ENCODE peak calls at places on chromosomes 5 and 9, in five cellular contexts. One of them, this sample, is unnamed.

GRCh38 chr5:171428168-171428658 is 8.8 kb downstream of the FGF18 start:
- DNase-seq in AG09309: no peak
- DNase-seq in epithelial cell of esophagus: no peak
- DNase-seq in uterus: no peak
- DNase-seq in Calu3: no peak
- DNase-seq in this sample: no peak

GRCh38 chr5:168723037-168723436 is 143.9 kb upstream of the PANK3 start:
- DNase-seq in uterus: no peak
- DNase-seq in epithelial cell of esophagus: no peak
- DNase-seq in Calu3: no peak
- DNase-seq in AG09309: no peak
- DNase-seq in this sample: no peak

GRCh38 chr9:129678844-129679243 is 13.4 kb downstream of the PRRX2 start:
- DNase-seq in epithelial cell of esophagus: no peak
- DNase-seq in uterus: no peak
- DNase-seq in Calu3: no peak
- DNase-seq in AG09309: no peak
- DNase-seq in this sample: no peak

GRCh38 chr5:179142434-179143198 is 82.4 kb downstream of the ZNF354C start:
- DNase-seq in AG09309: peak; percentile 16
- DNase-seq in epithelial cell of esophagus: peak; percentile 8
- DNase-seq in Calu3: no peak
- DNase-seq in uterus: no peak
- DNase-seq in this sample: peak; percentile 6

GRCh38 chr5:143214890-143215289 is 188.6 kb downstream of the NR3C1 start:
- DNase-seq in epithelial cell of esophagus: no peak
- DNase-seq in AG09309: no peak
- DNase-seq in uterus: no peak
- DNase-seq in Calu3: no peak
- DNase-seq in this sample: no peak

GRCh38 chr5:34656700-34657549 is 797 bp downstream of the RAI14 start:
- DNase-seq in Calu3: peak; percentile 33
- DNase-seq in epithelial cell of esophagus: peak; percentile 40
- DNase-seq in uterus: peak; percentile 45
- DNase-seq in AG09309: no peak
- DNase-seq in this sample: peak; percentile 36

GRCh38 chr9:90105793-90106192 is 501.0 kb downstream of the GADD45G start:
- DNase-seq in uterus: no peak
- DNase-seq in Calu3: no peak
- DNase-seq in epithelial cell of esophagus: no peak
- DNase-seq in AG09309: no peak
- DNase-seq in this sample: no peak

GRCh38 chr5:165370233-165370632 is 1864.8 kb downstream of the MAT2B start:
- DNase-seq in AG09309: no peak
- DNase-seq in Calu3: no peak
- DNase-seq in epithelial cell of esophagus: no peak
- DNase-seq in uterus: no peak
- DNase-seq in this sample: no peak

GRCh38 chr9:108934323-108934885 is at the start of gene ABITRAM:
- DNase-seq in epithelial cell of esophagus: peak; percentile 83
- DNase-seq in Calu3: peak; percentile 70
- DNase-seq in uterus: peak; percentile 56
- DNase-seq in AG09309: peak; percentile 39
- DNase-seq in this sample: peak; percentile 75

DNA sequence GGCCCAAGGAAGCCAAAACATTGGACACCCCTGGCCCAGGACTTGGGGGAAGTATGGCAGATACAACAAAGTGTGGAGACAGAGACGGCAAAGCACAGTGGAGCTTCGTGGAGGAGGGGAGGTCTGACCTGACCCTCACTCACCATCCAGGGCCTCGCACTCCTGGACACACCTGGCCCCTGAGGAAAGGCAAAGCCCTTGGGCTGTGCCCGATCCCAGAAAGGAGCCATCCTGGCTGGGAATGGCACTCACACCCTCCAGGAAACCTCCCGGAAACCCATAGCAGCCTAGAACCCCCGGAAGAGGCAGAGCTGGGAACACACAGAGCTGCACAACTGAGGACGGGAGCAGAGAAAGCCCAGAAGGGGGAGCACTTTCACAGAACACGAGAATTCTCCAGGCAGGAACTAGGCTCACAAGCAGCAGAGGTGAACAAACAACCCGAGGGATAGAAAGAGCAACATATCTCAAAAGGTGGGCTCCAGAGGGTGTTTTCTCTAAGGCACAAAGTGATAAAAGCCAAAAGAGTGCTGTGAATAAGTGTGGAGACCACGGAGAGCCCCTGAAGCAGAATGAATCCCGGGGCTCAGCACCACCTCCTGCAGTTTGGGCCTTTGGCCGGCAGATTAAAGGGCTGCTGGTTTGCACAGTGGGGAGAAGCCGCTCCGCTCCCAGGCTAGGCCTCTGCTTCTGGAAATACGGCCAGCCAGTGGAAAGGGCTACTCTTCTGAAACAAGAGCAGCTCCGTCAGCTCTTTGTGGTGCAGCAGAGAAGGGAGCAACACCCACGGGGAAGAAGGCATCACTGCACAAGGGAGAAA is 108.2 kb downstream of the UBE2R2 start:
- DNase-seq in epithelial cell of esophagus: peak; percentile 46
- DNase-seq in uterus: peak; percentile 49
- DNase-seq in AG09309: peak; percentile 10
- DNase-seq in Calu3: peak; percentile 48
- DNase-seq in this sample: peak; percentile 67
- TF ChIP-seq CTCF in epithelial cell of esophagus: peak; percentile 62
- TF ChIP-seq CTCF in uterus: peak; percentile 40
- TF ChIP-seq CTCF in AG09309: peak; percentile 77
- TF ChIP-seq CTCF in Calu3: no peak
- TF ChIP-seq CTCF in this sample: peak; percentile 43

GRCh38 chr5:111022301-111022700 is 49.2 kb upstream of the TSLP start:
- DNase-seq in Calu3: no peak
- DNase-seq in uterus: no peak
- DNase-seq in AG09309: no peak
- DNase-seq in epithelial cell of esophagus: no peak
- DNase-seq in this sample: no peak

GRCh38 chr5:111016801-111017200 is 54.7 kb upstream of the TSLP start:
- DNase-seq in uterus: no peak
- DNase-seq in AG09309: no peak
- DNase-seq in Calu3: no peak
- DNase-seq in epithelial cell of esophagus: peak; percentile 53
- DNase-seq in this sample: no peak

GRCh38 chr5:111013011-111013410 is 58.5 kb upstream of the TSLP start:
- DNase-seq in Calu3: no peak
- DNase-seq in epithelial cell of esophagus: peak; percentile 64
- DNase-seq in AG09309: no peak
- DNase-seq in uterus: no peak
- DNase-seq in this sample: peak; percentile 38

GRCh38 chr5:111017731-111018130 is 53.8 kb upstream of the TSLP start:
- DNase-seq in epithelial cell of esophagus: peak; percentile 10
- DNase-seq in Calu3: no peak
- DNase-seq in uterus: no peak
- DNase-seq in AG09309: no peak
- DNase-seq in this sample: no peak
- TF ChIP-seq CTCF in epithelial cell of esophagus: no peak
- TF ChIP-seq CTCF in Calu3: no peak
- TF ChIP-seq CTCF in uterus: no peak
- TF ChIP-seq CTCF in AG09309: no peak
- TF ChIP-seq CTCF in this sample: no peak

GRCh38 chr9:34124103-34124502 is 2.4 kb downstream of the DCAF12 start:
- DNase-seq in AG09309: no peak
- DNase-seq in Calu3: no peak
- DNase-seq in epithelial cell of esophagus: peak; percentile 33
- DNase-seq in uterus: no peak
- DNase-seq in this sample: peak; percentile 6

GRCh38 chr9:34127035-34127948 is 794 bp upstream of the DCAF12 start:
- DNase-seq in Calu3: no peak
- DNase-seq in epithelial cell of esophagus: no peak
- DNase-seq in uterus: no peak
- DNase-seq in AG09309: no peak
- DNase-seq in this sample: no peak

GRCh38 chr9:34124923-34125322 is 1.6 kb downstream of the DCAF12 start:
- DNase-seq in epithelial cell of esophagus: peak; percentile 55
- DNase-seq in AG09309: no peak
- DNase-seq in Calu3: no peak
- DNase-seq in uterus: no peak
- DNase-seq in this sample: peak; percentile 3

GRCh38 chr9:34126207-34127034 is at the start of gene DCAF12:
- DNase-seq in Calu3: peak; percentile 83
- DNase-seq in uterus: peak; percentile 90
- DNase-seq in AG09309: peak; percentile 48
- DNase-seq in epithelial cell of esophagus: peak; percentile 92
- DNase-seq in this sample: peak; percentile 93

GRCh38 chr9:34125681-34126206 is 754 bp downstream of the DCAF12 start:
- DNase-seq in AG09309: no peak
- DNase-seq in Calu3: no peak
- DNase-seq in uterus: no peak
- DNase-seq in epithelial cell of esophagus: peak; percentile 64
- DNase-seq in this sample: peak; percentile 27
- TF ChIP-seq CTCF in AG09309: no peak
- TF ChIP-seq CTCF in Calu3: no peak
- TF ChIP-seq CTCF in uterus: no peak
- TF ChIP-seq CTCF in epithelial cell of esophagus: no peak
- TF ChIP-seq CTCF in this sample: no peak

GRCh38 chr5:6820851-6821479 is 107.7 kb downstream of the TENT4A start:
- DNase-seq in Calu3: peak; percentile 69
- DNase-seq in uterus: no peak
- DNase-seq in AG09309: no peak
- DNase-seq in epithelial cell of esophagus: peak; percentile 29
- DNase-seq in this sample: peak; percentile 33
- TF ChIP-seq CTCF in Calu3: peak; percentile 62
- TF ChIP-seq CTCF in uterus: no peak
- TF ChIP-seq CTCF in AG09309: peak; percentile 56
- TF ChIP-seq CTCF in epithelial cell of esophagus: peak; percentile 51
- TF ChIP-seq CTCF in this sample: peak; percentile 69